ENCODE peak calls at places on chromosome 17, in eight cellular contexts. P is activated gamma-delta T cell treated with Interleukin-2 at 50 U/mL for 16 hours; Z is brain microvascular endothelial cell; N is mucosa of gallbladder; F is esophagus squamous epithelium; Q is lower lobe of right lung; H is transverse colon; X is activated CD8-positive, alpha-beta memory T cell treated with anti-CD3 and anti-CD28 coated beads for 4 hours. O is an unnamed sample.

GRCh38 chr17:50189396-50190277 is 11.8 kb downstream of the COL1A1 start:
- DNase-seq in F (no peak), H (no peak), P (no peak), X (no peak), Z (no peak), N (no peak), Q (no peak), O (no peak)

GRCh38 chr17:64240741-64241347 is 22.2 kb downstream of the TEX2 start:
- DNase-seq in X (no peak), N (peak), P (no peak), Q (no peak), H (peak), F (no peak), Z (peak), O (no peak)

GRCh38 chr17:80649672-80650338 is 105.2 kb downstream of the RPTOR start:
- DNase-seq in P (peak), N (peak), X (peak), Q (peak), Z (peak), H (no peak), F (no peak), O (peak)

GRCh38 chr17:32659419-32659842 is 172.6 kb downstream of the CDK5R1 start:
- DNase-seq in F (no peak), P (peak), N (peak), H (peak), Q (peak), X (peak), Z (peak), O (peak)

GRCh38 chr17:41015473-41015872 is 6.5 kb upstream of the KRTAP3-1 start:
- DNase-seq in Z (no peak), X (no peak), F (no peak), P (no peak), Q (no peak), N (no peak), H (no peak), O (no peak)

GRCh38 chr17:36993227-36993626 is 44.5 kb downstream of the AATF start:
- DNase-seq in N (no peak), X (no peak), P (no peak), Z (no peak), F (no peak), H (no peak), Q (no peak), O (no peak)

GRCh38 chr17:61487668-61488595 is 35.7 kb downstream of the TBX4 start:
- DNase-seq in X (no peak), F (no peak), P (no peak), Z (no peak), N (no peak), Q (no peak), H (no peak), O (no peak)

GRCh38 chr17:58710948-58711552 is 18.6 kb downstream of the RAD51C start:
- DNase-seq in Q (no peak), X (no peak), Z (peak), P (peak), H (peak), F (no peak), N (peak), O (no peak)

GRCh38 chr17:83190601-83191387 is 111.4 kb downstream of the METRNL start:
- DNase-seq in F (no peak), N (no peak), H (no peak), Q (peak), P (no peak), X (no peak), Z (no peak), O (peak)

GRCh38 chr17:16911141-16911937 is 60.6 kb downstream of the TNFRSF13B start:
- DNase-seq in Q (peak), Z (no peak), H (peak), N (no peak), X (no peak), P (no peak), F (no peak), O (no peak)

GRCh38 chr17:44465897-44466296 is 37.3 kb downstream of the GPATCH8 start:
- DNase-seq in P (no peak), N (no peak), Z (no peak), H (no peak), X (no peak), Q (no peak), F (no peak), O (no peak)

GRCh38 chr17:68378202-68379149 is 78.8 kb downstream of the WIPI1 start:
- DNase-seq in X (no peak), N (peak), H (peak), Z (peak), Q (peak), F (peak), P (no peak), O (no peak)

GRCh38 chr17:82416771-82417170 is 1.4 kb upstream of the HEXD start:
- DNase-seq in N (no peak), X (no peak), H (no peak), Q (no peak), P (no peak), Z (no peak), F (no peak), O (no peak)

GRCh38 chr17:2207815-2208515 is 95.6 kb downstream of the SMG6 start:
- DNase-seq in Q (no peak), P (no peak), X (no peak), N (no peak), H (no peak), Z (no peak), F (no peak), O (no peak)

GRCh38 chr17:6163632-6164319 is 93.6 kb downstream of the WSCD1 start:
- DNase-seq in P (no peak), N (no peak), X (no peak), Q (no peak), Z (no peak), F (no peak), H (no peak), O (no peak)

GRCh38 chr17:2903193-2903974 is 107.1 kb downstream of the RAP1GAP2 start:
- DNase-seq in P (no peak), Q (no peak), X (no peak), N (no peak), H (no peak), Z (no peak), F (no peak), O (no peak)

GRCh38 chr17:20944014-20944905 is 98.6 kb downstream of the USP22 start:
- DNase-seq in P (no peak), Z (no peak), X (no peak), H (peak), F (no peak), Q (peak), N (peak), O (no peak)

GRCh38 chr17:50977487-50978159 is 111.5 kb upstream of the TOB1 start:
- DNase-seq in H (no peak), F (no peak), X (no peak), Q (no peak), N (no peak), P (no peak), Z (no peak), O (no peak)

GRCh38 chr17:45867171-45867570 is 22.5 kb downstream of the SPPL2C start:
- DNase-seq in X (no peak), H (no peak), N (no peak), Z (no peak), P (no peak), F (no peak), Q (no peak), O (no peak)

GRCh38 chr17:13337864-13338371 is 263.8 kb downstream of the HS3ST3A1 start:
- DNase-seq in H (no peak), F (no peak), Z (peak), P (no peak), N (peak), X (no peak), Q (no peak), O (no peak)

GRCh38 chr17:71828182-71828596 is 292.6 kb upstream of the SOX9 start:
- DNase-seq in Z (peak), F (no peak), X (no peak), P (no peak), N (no peak), Q (no peak), H (no peak), O (no peak)

GRCh38 chr17:77318491-77319210 is 177.9 kb downstream of the SEC14L1 start:
- DNase-seq in X (no peak), H (peak), Z (no peak), F (no peak), N (no peak), P (no peak), Q (peak), O (no peak)

GRCh38 chr17:61647044-61647443 is 56.0 kb upstream of the NACA2 start:
- DNase-seq in Q (no peak), H (no peak), Z (peak), X (no peak), F (no peak), P (no peak), N (no peak), O (no peak)

GRCh38 chr17:62630365-62631085 is 3.1 kb downstream of the MRC2 start:
- DNase-seq in N (no peak), F (no peak), H (no peak), X (no peak), P (no peak), Q (no peak), Z (no peak), O (no peak)

GRCh38 chr17:49471089-49471683 is 23.9 kb upstream of the NGFR start:
- DNase-seq in P (no peak), F (no peak), Q (no peak), H (no peak), N (no peak), Z (no peak), X (no peak), O (no peak)

GRCh38 chr17:12765544-12765943 is 23.8 kb upstream of the ARHGAP44 start:
- DNase-seq in N (peak), F (no peak), P (no peak), H (no peak), Q (no peak), X (no peak), Z (peak), O (no peak)

GRCh38 chr17:50501054-50501453 is 7.2 kb upstream of the MYCBPAP start:
- DNase-seq in Q (no peak), P (peak), Z (peak), X (no peak), H (peak), N (peak), F (no peak), O (no peak)

GRCh38 chr17:41528959-41529353 is 848 bp upstream of the KRT19 start:
- DNase-seq in F (no peak), H (peak), X (no peak), Z (no peak), N (no peak), P (no peak), Q (no peak), O (no peak)

GRCh38 chr17:50264263-50265113 is 9.8 kb upstream of the TMEM92 start:
- DNase-seq in H (no peak), P (no peak), F (no peak), X (no peak), Q (no peak), Z (peak), N (no peak), O (no peak)

GRCh38 chr17:60535382-60536279 is 9.6 kb upstream of the APPBP2 start:
- DNase-seq in Q (no peak), N (peak), P (no peak), Z (peak), X (no peak), H (no peak), F (no peak), O (no peak)

GRCh38 chr17:39979865-39980401 is 674 bp upstream of the PSMD3 start:
- DNase-seq in P (peak), Q (no peak), F (no peak), Z (peak), X (no peak), N (no peak), H (peak), O (no peak)

GRCh38 chr17:74513987-74514631 is 17.2 kb downstream of the CD300LB start:
- DNase-seq in X (no peak), F (no peak), H (no peak), N (peak), Q (no peak), Z (peak), P (no peak), O (peak)

GRCh38 chr17:1078062-1078711 is 81.3 kb downstream of the TIMM22 start:
- DNase-seq in N (no peak), X (no peak), P (no peak), Q (peak), H (no peak), F (no peak), Z (no peak), O (no peak)

GRCh38 chr17:2056221-2057129 is 1.6 kb downstream of the HIC1 start:
- DNase-seq in P (peak), X (no peak), H (peak), F (no peak), N (no peak), Z (peak), Q (peak), O (peak)

GRCh38 chr17:49646391-49647255 is 31.3 kb downstream of the SPOP start:
- DNase-seq in X (no peak), F (no peak), Z (peak), H (peak), P (no peak), N (no peak), Q (no peak), O (peak)

GRCh38 chr17:55830210-55830609 is 79.4 kb downstream of the PCTP start:
- DNase-seq in N (no peak), F (no peak), P (no peak), Z (no peak), H (no peak), Q (no peak), X (no peak), O (no peak)

GRCh38 chr17:63189082-63189481 is 223.0 kb downstream of the TANC2 start:
- DNase-seq in N (no peak), H (no peak), Z (no peak), X (no peak), Q (no peak), F (no peak), P (no peak), O (no peak)

GRCh38 chr17:34665803-34666763 is 86.7 kb downstream of the TMEM132E start:
- DNase-seq in P (no peak), F (no peak), Z (no peak), X (no peak), H (no peak), Q (no peak), N (no peak), O (no peak)

GRCh38 chr17:72407336-72408121 is 286.7 kb downstream of the SOX9 start:
- DNase-seq in N (peak), Q (no peak), Z (peak), F (no peak), P (no peak), H (peak), X (no peak), O (no peak)

GRCh38 chr17:21125862-21126261 is 902 bp upstream of the DHRS7B start:
- DNase-seq in N (no peak), Q (no peak), P (peak), F (no peak), X (peak), Z (no peak), H (no peak), O (peak)

O was measured in activated T-helper 2 cell treated with anti-CD3 and anti-CD28 coated beads, Interferon-gamma antibody, Interleukin-2, Interleukin-4, amounts not matched to agents 10 μg/mL and 5 μg/mL and 100 μg/mL, durations not matched to agents 14 hours and 24 hours and 36 hours.